ENCODE peak calls at places on chromosomes 6 and 20, in seven cellular contexts. P is GM23338; H is IMR-90; B is HCT116; L is aorta; R is adrenal gland; I is CD8-positive, alpha-beta memory T cell. O is an unnamed sample.
A peak's percentile ranks its signal among the peaks of the same experiment; 100 is the strongest.

GRCh38 chr20:21315138-21315537 is 12.0 kb downstream of the XRN2 start:
- DNase-seq in P (no peak), H (peak; percentile 78), B (no peak), L (no peak), R (peak; percentile 69), I (no peak), O (peak; percentile 76)

GRCh38 chr6:44060622-44061374 is 66.5 kb downstream of the MRPL14 start:
- DNase-seq in P (no peak), H (no peak), B (no peak), L (no peak), R (no peak), I (no peak), O (no peak)

GRCh38 chr6:121247386-121247785 is 86.9 kb downstream of the TBC1D32 start:
- DNase-seq in P (no peak), H (peak; percentile 80), B (no peak), L (no peak), R (no peak), I (no peak), O (peak; percentile 4)

GRCh38 chr6:162621246-162621645 is 106.3 kb downstream of the PRKN start:
- DNase-seq in P (peak; percentile 14), H (no peak), B (peak; percentile 48), L (no peak), R (peak; percentile 74), I (no peak), O (peak; percentile 20)

GRCh38 chr6:78749326-78749725 is 118.0 kb upstream of the IRAK1BP1 start:
- DNase-seq in P (no peak), H (peak; percentile 1), B (no peak), L (no peak), R (no peak), I (no peak), O (no peak)

GRCh38 chr20:44069203-44069931 is 117.6 kb downstream of the JPH2 start:
- DNase-seq in P (no peak), H (no peak), B (no peak), L (no peak), R (no peak), I (peak; percentile 95), O (no peak)

GRCh38 chr6:93789532-93789931 is 370.2 kb upstream of the EPHA7 start:
- DNase-seq in P (no peak), H (no peak), B (no peak), L (no peak), R (no peak), I (no peak), O (no peak)

GRCh38 chr6:96862560-96862959 is 25.3 kb upstream of the GPR63 start:
- DNase-seq in P (no peak), H (no peak), B (no peak), L (no peak), R (no peak), I (no peak), O (no peak)

GRCh38 chr6:151412905-151413304 is 21.5 kb upstream of the ZBTB2 start:
- DNase-seq in P (no peak), H (no peak), B (no peak), L (no peak), R (no peak), I (no peak), O (no peak)

GRCh38 chr20:36371391-36371790 is 65.3 kb downstream of the DLGAP4 start:
- DNase-seq in P (no peak), H (no peak), B (no peak), L (no peak), R (no peak), I (no peak), O (no peak)

GRCh38 chr20:34085544-34086040 is 26.5 kb downstream of the EIF2S2 start:
- DNase-seq in P (no peak), H (no peak), B (no peak), L (no peak), R (no peak), I (no peak), O (no peak)
- H3K36me3 ChIP-seq in P (peaks cover 10% of the 10 kb centered on the region), H (peaks cover 64% of the 10 kb centered on the region), B (peaks cover 31% of the 10 kb centered on the region), L (peaks cover 7% of the 10 kb centered on the region), R (peaks cover 58% of the 10 kb centered on the region), I (peaks cover 44% of the 10 kb centered on the region), O (peaks cover 46% of the 10 kb centered on the region)

GRCh38 chr20:31681128-31681727 is 41.4 kb downstream of the BCL2L1 start:
- DNase-seq in P (no peak), H (no peak), B (no peak), L (no peak), R (no peak), I (no peak), O (no peak)
- H3K36me3 ChIP-seq in P (peaks cover 12% of the 10 kb centered on the region), H (peaks cover 26% of the 10 kb centered on the region), B (peaks cover 5% of the 10 kb centered on the region), L (no peaks in the 10 kb centered on the region), R (no peaks in the 10 kb centered on the region), I (no peaks in the 10 kb centered on the region), O (peaks cover 24% of the 10 kb centered on the region)

GRCh38 chr6:42940493-42941045 is 11.3 kb downstream of the CNPY3 start:
- DNase-seq in P (no peak), H (no peak), B (no peak), L (no peak), R (no peak), I (no peak), O (no peak)
- H3K36me3 ChIP-seq in P (peaks cover 11% of the 10 kb centered on the region), H (peaks cover 32% of the 10 kb centered on the region), B (peaks cover 11% of the 10 kb centered on the region), L (peaks cover 2% of the 10 kb centered on the region), R (peaks cover 39% of the 10 kb centered on the region), I (peaks cover 32% of the 10 kb centered on the region), O (peaks cover 33% of the 10 kb centered on the region)

GRCh38 chr6:125275779-125276178 is 26.0 kb downstream of the HDDC2 start:
- DNase-seq in P (no peak), H (no peak), B (no peak), L (no peak), R (no peak), I (no peak), O (no peak)
- H3K36me3 ChIP-seq in P (peaks cover 7% of the 10 kb centered on the region), H (peaks cover 38% of the 10 kb centered on the region), B (peaks cover 8% of the 10 kb centered on the region), L (no peaks in the 10 kb centered on the region), R (peaks cover 22% of the 10 kb centered on the region), I (peaks cover 16% of the 10 kb centered on the region), O (peaks cover 21% of the 10 kb centered on the region)

GRCh38 chr6:169144356-169144755 is 109.3 kb downstream of the THBS2 start:
- DNase-seq in P (no peak), H (no peak), B (no peak), L (no peak), R (no peak), I (no peak), O (no peak)
- H3K36me3 ChIP-seq in P (no peaks in the 10 kb centered on the region), H (no peaks in the 10 kb centered on the region), B (no peaks in the 10 kb centered on the region), L (no peaks in the 10 kb centered on the region), R (no peaks in the 10 kb centered on the region), I (no peaks in the 10 kb centered on the region), O (no peaks in the 10 kb centered on the region)

DNA sequence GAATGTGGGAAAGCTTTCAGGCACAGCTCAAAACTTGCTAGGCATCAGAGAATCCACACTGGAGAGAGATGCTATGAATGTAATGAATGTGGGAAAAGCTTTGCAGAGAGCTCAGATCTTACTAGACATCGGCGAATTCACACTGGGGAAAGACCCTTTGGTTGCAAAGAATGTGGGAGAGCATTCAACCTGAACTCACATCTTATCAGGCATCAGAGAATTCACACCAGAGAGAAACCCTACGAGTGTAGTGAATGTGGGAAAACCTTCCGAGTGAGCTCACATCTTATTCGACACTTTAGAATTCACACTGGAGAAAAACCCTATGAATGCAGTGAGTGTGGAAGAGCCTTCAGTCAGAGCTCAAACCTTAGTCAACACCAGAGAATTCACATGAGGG is 8.7 kb downstream of the ZNF165 start:
- DNase-seq in P (no peak), H (no peak), B (no peak), L (no peak), R (no peak), I (no peak), O (no peak)
- H3K36me3 ChIP-seq in P (peaks cover 55% of the 10 kb centered on the region), H (no peaks in the 10 kb centered on the region), B (peaks cover 34% of the 10 kb centered on the region), L (peaks cover 2% of the 10 kb centered on the region), R (no peaks in the 10 kb centered on the region), I (no peaks in the 10 kb centered on the region), O (no peaks in the 10 kb centered on the region)

GRCh38 chr6:35613762-35614161 is 75.0 kb downstream of the FKBP5 start:
- DNase-seq in P (no peak), H (no peak), B (no peak), L (no peak), R (no peak), I (no peak), O (no peak)
- H3K36me3 ChIP-seq in P (no peaks in the 10 kb centered on the region), H (peaks cover 2% of the 10 kb centered on the region), B (peaks cover 4% of the 10 kb centered on the region), L (peaks cover 6% of the 10 kb centered on the region), R (peaks cover 75% of the 10 kb centered on the region), I (peaks cover 22% of the 10 kb centered on the region), O (peaks cover 17% of the 10 kb centered on the region)